ENCODE peak calls at places on chromosomes 7 and 10, in eight cellular contexts. O is dorsolateral prefrontal cortex, S is left ventricle myocardium inferior, E is BJ, A is hepatocyte, I is GM12864, R is ovary, M is astrocyte of the cerebellum. G is an unnamed sample.

GRCh38 chr7:21371371-21371770 is 56.5 kb upstream of the SP4 start:
- DNase-seq in O (no peak), E (no peak), A (no peak), I (no peak), R (no peak), M (no peak), S (no peak), G (no peak)

GRCh38 chr10:127150136-127150535 is 46.3 kb downstream of the INSYN2A start:
- DNase-seq in A (no peak), M (peak; percentile 28), E (no peak), I (no peak), R (no peak), O (no peak), S (no peak), G (no peak)

GRCh38 chr7:23594879-23595604 is 2.1 kb upstream of the CCDC126 start:
- DNase-seq in R (no peak), E (no peak), S (no peak), M (no peak), O (no peak), A (no peak), I (peak; percentile 87), G (no peak)

GRCh38 chr7:112420236-112420945 is 29.9 kb upstream of the IFRD1 start:
- DNase-seq in R (no peak), M (peak; percentile 86), A (no peak), O (no peak), E (no peak), I (no peak), S (no peak), G (no peak)

GRCh38 chr10:78820007-78820362 is 248.8 kb upstream of the ZMIZ1 start:
- DNase-seq in M (no peak), O (no peak), E (no peak), S (no peak), I (no peak), R (no peak), A (no peak), G (no peak)

GRCh38 chr7:24283559-24283899 is 461 bp upstream of the NPY start:
- DNase-seq in O (no peak), R (no peak), I (no peak), M (no peak), S (no peak), A (no peak), E (no peak), G (no peak)

GRCh38 chr10:57692255-57692980 is 575.3 kb downstream of the IPMK start:
- DNase-seq in M (peak; percentile 88), O (no peak), A (peak; percentile 65), E (peak; percentile 75), S (no peak), I (no peak), R (no peak), G (no peak)

GRCh38 chr7:31114593-31115343 is 62.7 kb downstream of the ADCYAP1R1 start:
- DNase-seq in M (peak; percentile 46), R (no peak), O (no peak), S (no peak), E (no peak), I (no peak), A (peak; percentile 68), G (no peak)

GRCh38 chr7:70915067-70915466 is 216.9 kb upstream of the GALNT17 start:
- DNase-seq in E (no peak), A (no peak), S (no peak), O (no peak), R (no peak), M (no peak), I (no peak), G (no peak)

GRCh38 chr7:12436896-12437535 is 33.4 kb upstream of the VWDE start:
- DNase-seq in A (peak; percentile 42), E (no peak), S (no peak), O (no peak), R (no peak), M (no peak), I (no peak), G (no peak)

GRCh38 chr7:10022957-10023356 is 950.7 kb upstream of the PHF14 start:
- DNase-seq in A (peak; percentile 67), O (peak; percentile 32), M (no peak), E (no peak), S (no peak), I (no peak), R (no peak), G (no peak)

GRCh38 chr7:80732635-80733034 is 94.2 kb downstream of the CD36 start:
- DNase-seq in O (no peak), I (no peak), M (no peak), R (no peak), S (no peak), E (no peak), A (no peak), G (no peak)

GRCh38 chr7:124263232-124263827 is 230.5 kb upstream of the TMEM229A start:
- DNase-seq in E (no peak), S (no peak), O (no peak), I (peak; percentile 34), R (no peak), M (no peak), A (peak; percentile 7), G (no peak)

GRCh38 chr7:150753826-150754603 is 16.8 kb downstream of the GIMAP5 start:
- DNase-seq in O (no peak), M (no peak), I (no peak), E (no peak), R (no peak), A (no peak), S (no peak), G (no peak)

GRCh38 chr10:60934215-60935175 is 9.5 kb downstream of the RHOBTB1 start:
- DNase-seq in I (no peak), O (no peak), E (no peak), M (no peak), R (no peak), S (no peak), A (no peak), G (no peak)

GRCh38 chr7:1539346-1540321 is 9.1 kb downstream of the MAFK start:
- DNase-seq in E (no peak), O (no peak), A (peak; percentile 47), M (no peak), S (no peak), I (no peak), R (no peak), G (no peak)

GRCh38 chr7:1536105-1536767 is 5.7 kb downstream of the MAFK start:
- DNase-seq in A (no peak), S (no peak), I (no peak), M (no peak), R (no peak), E (no peak), O (no peak), G (no peak)

GRCh38 chr7:1536768-1537630 is 6.5 kb downstream of the MAFK start:
- DNase-seq in M (peak; percentile 97), R (peak; percentile 98), A (peak; percentile 99), I (no peak), O (peak; percentile 74), E (peak; percentile 96), S (peak; percentile 96), G (no peak)

GRCh38 chr7:1538544-1539345 is 8.2 kb downstream of the MAFK start:
- DNase-seq in O (no peak), S (no peak), M (no peak), E (no peak), A (peak; percentile 10), R (no peak), I (no peak), G (no peak)

GRCh38 chr7:1537631-1538412 is 7.3 kb downstream of the MAFK start:
- DNase-seq in M (peak; percentile 91), E (peak; percentile 91), I (no peak), R (peak; percentile 99), O (peak; percentile 86), S (peak; percentile 93), A (peak; percentile 90), G (no peak)
- TF ChIP-seq CTCF in M (no peak), E (no peak), I (no peak), R (no peak), O (no peak), S (no peak), A (no peak), G (no peak)

GRCh38 chr10:18685555-18685954 is 26.3 kb downstream of the ARL5B start:
- DNase-seq in R (no peak), O (no peak), M (no peak), I (no peak), S (no peak), E (no peak), A (no peak), G (no peak)

GRCh38 chr10:18687706-18688105 is 28.5 kb downstream of the ARL5B start:
- DNase-seq in S (no peak), I (no peak), R (no peak), E (no peak), A (no peak), M (no peak), O (no peak), G (no peak)

GRCh38 chr10:18687195-18687594 is 28.0 kb downstream of the ARL5B start:
- DNase-seq in M (no peak), S (no peak), I (no peak), R (no peak), E (no peak), O (no peak), A (no peak), G (no peak)

GRCh38 chr10:18690541-18690940 is 31.3 kb downstream of the ARL5B start:
- DNase-seq in S (no peak), A (no peak), O (no peak), E (no peak), I (no peak), R (no peak), M (no peak), G (no peak)

GRCh38 chr10:18689498-18689897 is 30.3 kb downstream of the ARL5B start:
- DNase-seq in I (no peak), O (no peak), S (no peak), A (peak; percentile 43), R (no peak), E (no peak), M (peak; percentile 36), G (no peak)
- TF ChIP-seq CTCF in I (no peak), O (peak; percentile 54), S (peak; percentile 53), A (peak; percentile 85), R (no peak), E (peak; percentile 36), M (peak; percentile 29), G (peak; percentile 56)

DNA sequence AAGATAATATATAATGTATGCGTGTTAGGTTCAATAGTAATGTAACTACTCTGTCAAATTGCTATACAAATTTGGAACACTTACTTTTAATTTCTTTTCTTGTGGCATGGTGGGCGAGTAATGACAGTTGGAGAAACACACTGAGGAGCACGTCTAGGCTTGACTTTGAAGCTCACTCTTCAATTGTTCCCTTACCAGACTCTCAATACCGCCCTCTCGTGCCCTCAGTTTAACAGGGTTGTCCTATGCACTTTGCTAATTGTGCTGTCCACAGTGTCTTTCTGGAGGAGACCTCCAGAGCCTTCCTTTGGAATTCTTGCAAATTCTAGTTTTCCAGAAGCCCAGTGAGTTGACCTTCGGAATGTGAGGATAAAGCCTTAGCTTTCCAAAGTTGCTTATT is 107.2 kb upstream of the RELN start:
- DNase-seq in E (no peak), S (no peak), M (no peak), O (no peak), R (no peak), A (peak; percentile 30), I (no peak), G (no peak)
- TF ChIP-seq CTCF in E (peak; percentile 22), S (no peak), M (peak; percentile 42), O (no peak), R (no peak), A (no peak), I (no peak), G (peak; percentile 16)

DNA sequence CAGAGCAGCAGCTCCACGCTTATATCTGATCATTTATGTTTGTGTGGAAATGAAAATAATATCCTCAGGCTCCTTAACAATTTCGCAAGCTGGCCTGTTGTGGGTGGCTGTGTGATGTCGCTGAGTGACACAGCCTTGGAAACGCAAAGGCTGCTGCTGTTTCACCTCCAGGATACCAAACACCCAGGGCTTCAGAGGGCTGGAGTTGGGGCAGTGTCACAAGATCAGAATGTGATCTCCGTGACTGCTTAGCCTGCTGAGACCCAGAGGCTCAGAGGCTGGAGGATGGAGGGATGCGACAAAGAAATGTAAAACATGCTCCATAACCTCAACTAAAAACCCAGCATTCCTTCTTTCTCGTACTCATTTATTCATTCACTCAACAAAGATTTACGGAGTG is 37.2 kb upstream of the BMPER start:
- DNase-seq in R (no peak), S (no peak), O (no peak), E (peak; percentile 80), M (no peak), A (no peak), I (no peak), G (no peak)
- TF ChIP-seq CTCF in R (no peak), S (no peak), O (no peak), E (no peak), M (no peak), A (no peak), I (no peak), G (no peak)

G was measured in D721Med.